ENCODE peak calls at places on chromosome 18, in seven cellular contexts. C, R, M, X, B, F and J are unnamed samples.
A peak's percentile ranks its signal among the peaks of the same experiment; 100 is the strongest.

GRCh38 chr18:50926521-50926920 is 41.3 kb upstream of the ELAC1 start:
- DNase-seq in B (no peak), F (no peak), X (no peak), R (no peak), C (no peak), M (no peak), J (no peak)

GRCh38 chr18:12884521-12885323 is 685 bp upstream of the PTPN2 start:
- DNase-seq in M (no peak), B (no peak), R (no peak), C (no peak), X (no peak), F (no peak), J (no peak)

GRCh38 chr18:23133860-23134779 is 1.2 kb upstream of the CABLES1 start:
- DNase-seq in C (no peak), B (peak; percentile 83), M (no peak), F (peak; percentile 30), X (no peak), R (peak; percentile 34), J (no peak)

GRCh38 chr18:28127763-28128737 is 48.9 kb downstream of the CDH2 start:
- DNase-seq in C (no peak), R (no peak), B (no peak), X (no peak), F (no peak), M (peak; percentile 51), J (no peak)

GRCh38 chr18:53534695-53535094 is 689.8 kb downstream of the MBD2 start:
- DNase-seq in R (no peak), X (no peak), B (no peak), F (peak; percentile 70), C (peak; percentile 60), M (no peak), J (no peak)

GRCh38 chr18:65477450-65477849 is 273.4 kb upstream of the CDH7 start:
- DNase-seq in B (no peak), X (no peak), C (no peak), M (no peak), F (no peak), R (no peak), J (no peak)

GRCh38 chr18:31760695-31761094 is at the start of gene SLC25A52:
- DNase-seq in M (no peak), X (no peak), R (no peak), C (no peak), F (no peak), B (peak; percentile 13), J (no peak)

GRCh38 chr18:57621252-57621607 is 406 bp downstream of the NARS1 start:
- DNase-seq in X (no peak), C (no peak), M (no peak), R (peak; percentile 12), B (peak; percentile 50), F (no peak), J (no peak)

GRCh38 chr18:44590976-44591375 is 89.7 kb upstream of the SETBP1 start:
- DNase-seq in F (no peak), R (no peak), M (no peak), C (no peak), B (no peak), X (no peak), J (no peak)

GRCh38 chr18:63365909-63366269 is 1.1 kb downstream of the KDSR start:
- DNase-seq in X (no peak), R (no peak), C (peak; percentile 31), B (no peak), M (no peak), F (peak; percentile 68), J (no peak)

GRCh38 chr18:24968233-24968775 is 383.7 kb downstream of the ZNF521 start:
- DNase-seq in X (no peak), M (no peak), B (no peak), C (no peak), R (no peak), F (no peak), J (no peak)

GRCh38 chr18:11405804-11406203 is 203.6 kb upstream of the SLC35G4 start:
- DNase-seq in B (no peak), M (no peak), F (no peak), C (no peak), R (no peak), X (no peak), J (no peak)

GRCh38 chr18:65336411-65336810 is 414.4 kb upstream of the CDH7 start:
- DNase-seq in F (no peak), R (no peak), C (no peak), X (no peak), B (no peak), M (no peak), J (no peak)

GRCh38 chr18:27712066-27712465 is 464.9 kb downstream of the CDH2 start:
- DNase-seq in B (no peak), F (no peak), M (no peak), X (no peak), C (no peak), R (no peak), J (no peak)

GRCh38 chr18:47877892-47878291 is 52.6 kb downstream of the SMAD2 start:
- DNase-seq in F (no peak), B (no peak), M (peak; percentile 17), R (no peak), C (no peak), X (no peak), J (no peak)

GRCh38 chr18:72160504-72161445 is 383.4 kb downstream of the CBLN2 start:
- DNase-seq in R (no peak), B (no peak), C (no peak), F (no peak), X (no peak), M (no peak), J (no peak)

GRCh38 chr18:56702946-56703345 is 51.8 kb downstream of the WDR7 start:
- DNase-seq in X (no peak), R (peak; percentile 6), F (peak; percentile 8), B (peak; percentile 58), C (no peak), M (peak; percentile 11), J (no peak)

GRCh38 chr18:49020129-49020528 is 69.4 kb upstream of the SMAD7 start:
- DNase-seq in X (no peak), R (no peak), C (no peak), F (no peak), M (no peak), B (no peak), J (no peak)

GRCh38 chr18:7105943-7106342 is 11.7 kb downstream of the LAMA1 start:
- DNase-seq in M (no peak), R (no peak), F (no peak), C (no peak), B (no peak), X (no peak), J (no peak)

GRCh38 chr18:78716022-78716421 is 263.6 kb upstream of the SALL3 start:
- DNase-seq in X (no peak), R (no peak), B (no peak), M (no peak), F (no peak), C (no peak), J (no peak)

GRCh38 chr18:59951591-59951990 is 51.8 kb downstream of the PMAIP1 start:
- DNase-seq in X (no peak), M (peak; percentile 49), C (no peak), R (no peak), F (no peak), B (no peak), J (no peak)

GRCh38 chr18:24212939-24213338 is 74.1 kb downstream of the CABYR start:
- DNase-seq in F (no peak), R (no peak), X (peak; percentile 95), B (no peak), M (peak; percentile 96), C (no peak), J (no peak)

GRCh38 chr18:61637319-61637718 is 255.5 kb downstream of the RNF152 start:
- DNase-seq in M (no peak), C (no peak), R (no peak), B (peak; percentile 50), F (no peak), X (no peak), J (no peak)

GRCh38 chr18:56286775-56287174 is 351.6 kb downstream of the TXNL1 start:
- DNase-seq in C (no peak), B (no peak), X (no peak), F (no peak), R (no peak), M (peak; percentile 73), J (no peak)

GRCh38 chr18:13159579-13159978 is 59.0 kb upstream of the LDLRAD4 start:
- DNase-seq in X (peak; percentile 35), B (peak; percentile 78), F (no peak), R (no peak), C (no peak), M (peak; percentile 26), J (no peak)

GRCh38 chr18:62982600-62983251 is 267.4 kb downstream of the PHLPP1 start:
- DNase-seq in M (peak; percentile 17), R (peak; percentile 51), C (peak; percentile 69), F (peak; percentile 83), B (peak; percentile 88), X (no peak), J (peak; percentile 31)

GRCh38 chr18:50861617-50862016 is 17.3 kb upstream of the ME2 start:
- DNase-seq in X (no peak), M (no peak), F (no peak), B (no peak), C (no peak), R (no peak), J (no peak)

GRCh38 chr18:13726972-13727331 is 479 bp downstream of the RNMT start:
- DNase-seq in C (peak; percentile 19), X (no peak), B (peak; percentile 86), R (no peak), M (no peak), F (peak; percentile 61), J (peak; percentile 12)

GRCh38 chr18:34661464-34662087 is 48.5 kb upstream of the DTNA start:
- DNase-seq in B (peak; percentile 74), C (no peak), X (no peak), F (peak; percentile 12), R (no peak), M (peak; percentile 22), J (no peak)

GRCh38 chr18:10080372-10080771 is 166.6 kb downstream of the VAPA start:
- DNase-seq in R (no peak), M (no peak), B (no peak), X (no peak), F (no peak), C (no peak), J (no peak)

GRCh38 chr18:8341481-8342230 is 267.6 kb upstream of the RAB12 start:
- DNase-seq in M (peak; percentile 75), B (peak; percentile 81), R (no peak), C (no peak), X (no peak), F (no peak), J (no peak)